ENCODE peak calls at places on chromosomes 5 and 9, in seven cellular contexts. B is chondrocyte; E is cardiac muscle cell; Y is CD4-positive, alpha-beta T cell; U is natural killer cell; S is thyroid gland; C is progenitor cell of endocrine pancreas. D is an unnamed sample.
A peak's percentile ranks its signal among the peaks of the same experiment; 100 is the strongest.

GRCh38 chr9:125696106-125696647 is 10.8 kb downstream of the MAPKAP1 start:
- DNase-seq in E (peak; percentile 54), C (no peak), S (no peak), Y (no peak), B (no peak), U (no peak), D (no peak)

GRCh38 chr9:29176231-29176630 is 1603.0 kb upstream of the C9orf72 start:
- DNase-seq in U (no peak), S (no peak), Y (no peak), C (no peak), E (no peak), B (no peak), D (no peak)

GRCh38 chr9:107286057-107286456 is 3.0 kb downstream of the RAD23B start:
- DNase-seq in S (no peak), C (no peak), U (no peak), B (no peak), E (peak; percentile 33), Y (no peak), D (no peak)

GRCh38 chr5:144203750-144204596 is 33.3 kb downstream of the KCTD16 start:
- DNase-seq in U (no peak), B (no peak), S (peak; percentile 44), Y (no peak), E (peak; percentile 84), C (peak; percentile 22), D (peak; percentile 48)

GRCh38 chr5:144187699-144188294 is 17.1 kb downstream of the KCTD16 start:
- DNase-seq in E (peak; percentile 95), S (peak; percentile 69), C (no peak), U (peak; percentile 68), B (no peak), Y (peak; percentile 74), D (no peak)

GRCh38 chr9:89605181-89606048 is 603 bp downstream of the GADD45G start:
- DNase-seq in B (no peak), C (peak; percentile 27), S (peak; percentile 77), E (peak; percentile 50), Y (peak; percentile 40), U (peak; percentile 45), D (peak; percentile 52)

GRCh38 chr5:36744041-36744677 is 132.4 kb upstream of the NIPBL start:
- DNase-seq in S (no peak), Y (no peak), E (no peak), U (no peak), C (no peak), B (no peak), D (no peak)

GRCh38 chr9:101026824-101027223 is 1.7 kb upstream of the PLPPR1 start:
- DNase-seq in B (no peak), E (peak; percentile 4), C (no peak), S (no peak), U (no peak), Y (no peak), D (no peak)

GRCh38 chr9:91494751-91495150 is 71.1 kb upstream of the NFIL3 start:
- DNase-seq in U (no peak), E (no peak), B (no peak), Y (no peak), C (no peak), S (no peak), D (no peak)

GRCh38 chr5:149886697-149887470 is 57.7 kb downstream of the PDE6A start:
- DNase-seq in E (peak; percentile 88), S (no peak), U (no peak), Y (no peak), C (no peak), B (no peak), D (no peak)

GRCh38 chr9:130110596-130111021 is 56.9 kb downstream of the GPR107 start:
- DNase-seq in S (no peak), U (no peak), B (no peak), Y (no peak), E (peak; percentile 41), C (no peak), D (no peak)

GRCh38 chr5:2748841-2749513 is 2.5 kb downstream of the IRX2 start:
- DNase-seq in E (no peak), Y (no peak), U (no peak), S (no peak), B (no peak), C (no peak), D (no peak)

GRCh38 chr5:2748180-2748840 is 3.2 kb downstream of the IRX2 start:
- DNase-seq in E (no peak), S (no peak), C (no peak), U (no peak), B (no peak), Y (no peak), D (no peak)

GRCh38 chr5:2744485-2744884 is 7.0 kb downstream of the IRX2 start:
- DNase-seq in C (no peak), E (no peak), U (no peak), S (no peak), Y (no peak), B (no peak), D (no peak)

GRCh38 chr5:2747372-2748179 is 3.9 kb downstream of the IRX2 start:
- DNase-seq in C (no peak), U (no peak), B (no peak), S (no peak), Y (no peak), E (no peak), D (no peak)

DNA sequence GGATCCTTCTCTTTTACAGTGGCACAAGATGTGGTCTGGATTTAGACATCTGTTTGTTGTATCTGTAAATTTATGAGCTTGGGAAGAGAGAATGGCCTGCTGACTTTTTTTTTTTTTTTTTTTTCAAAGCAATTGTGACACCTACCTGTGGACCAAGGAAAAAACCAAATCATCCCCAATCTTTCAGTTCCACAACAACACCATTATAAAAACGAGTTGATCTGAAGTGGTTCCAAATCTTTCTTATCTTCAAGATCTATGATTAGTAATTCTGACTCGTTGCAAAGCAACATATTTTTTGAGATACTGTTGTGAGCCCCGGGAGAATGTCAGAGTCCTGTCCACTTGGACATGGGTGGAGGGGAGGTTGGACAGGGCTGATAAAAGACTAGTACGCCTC is 4.8 kb downstream of the IRX2 start:
- DNase-seq in U (no peak), C (no peak), E (no peak), S (no peak), Y (no peak), B (no peak), D (no peak)
- TF ChIP-seq CTCF in U (no peak), C (no peak), E (no peak), S (no peak), Y (no peak), B (peak; percentile 52), D (no peak)

DNA sequence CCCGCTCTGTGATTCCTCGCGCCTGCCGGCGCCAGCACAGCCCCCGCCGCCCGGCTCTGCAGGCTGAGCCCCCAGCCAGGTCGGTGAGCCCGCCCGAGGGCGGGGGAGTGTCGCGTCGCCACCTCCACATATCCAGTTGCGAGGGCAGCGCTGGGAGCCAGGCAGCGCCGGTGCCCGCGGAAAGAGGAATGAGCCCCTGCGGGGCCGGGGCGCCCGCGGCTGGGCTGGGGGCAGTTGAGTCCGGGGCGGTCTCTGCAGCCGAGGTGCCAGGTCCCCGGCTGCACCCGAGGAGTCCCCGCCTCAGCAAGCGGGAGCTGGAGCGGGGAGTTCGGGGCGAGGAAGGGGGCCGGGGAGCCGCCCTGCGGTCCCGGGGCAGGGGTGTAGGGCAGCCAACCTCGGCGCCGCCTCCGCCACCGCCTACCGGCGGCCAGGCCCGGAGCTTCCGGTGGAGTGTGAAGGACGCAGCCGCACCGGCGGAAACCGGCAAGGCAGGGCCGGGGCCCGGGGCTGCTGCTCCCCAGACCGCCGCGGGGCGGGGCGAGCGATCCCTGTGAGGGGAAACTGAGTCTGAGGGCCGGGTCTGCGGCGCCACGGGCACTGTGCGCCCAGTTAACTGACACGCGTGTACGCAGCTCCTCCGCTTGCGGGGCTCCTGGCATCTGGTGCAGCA is 2.3 kb upstream of the TRAF1 start:
- DNase-seq in Y (peak; percentile 81), U (peak; percentile 77), B (no peak), C (peak; percentile 40), S (peak; percentile 77), E (peak; percentile 67), D (peak; percentile 67)
- TF ChIP-seq CTCF in Y (no peak), U (no peak), B (peak; percentile 53), C (peak; percentile 32), S (no peak), E (peak; percentile 19), D (peak; percentile 13)

GRCh38 chr5:172868924-172869565 is 35.0 kb downstream of the ERGIC1 start:
- DNase-seq in S (peak; percentile 94), E (peak; percentile 90), C (no peak), B (no peak), Y (no peak), U (no peak), D (no peak)
- TF ChIP-seq CTCF in S (no peak), E (peak; percentile 56), C (no peak), B (peak; percentile 75), Y (no peak), U (no peak), D (no peak)

DNA sequence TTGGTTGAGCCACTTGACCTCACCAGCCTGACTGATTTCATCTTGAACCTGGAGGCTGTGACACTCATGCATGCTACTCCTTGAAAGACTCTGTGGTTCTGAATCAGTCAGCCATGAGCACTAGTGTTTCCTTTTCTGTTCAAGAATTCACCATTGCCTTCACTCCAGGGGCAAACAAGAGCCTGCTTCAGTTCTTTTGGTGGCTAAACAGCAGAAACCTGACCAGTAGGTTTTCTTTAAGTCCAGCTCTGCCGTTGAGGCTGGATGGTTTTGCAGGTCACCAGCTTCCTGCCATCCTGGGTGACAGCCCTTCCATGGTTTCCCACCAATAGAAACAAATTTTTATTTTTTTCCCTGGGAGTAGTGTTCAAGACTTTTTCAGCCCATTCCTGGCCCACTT is 10.0 kb downstream of the NTRK2 start:
- DNase-seq in B (no peak), E (no peak), U (no peak), C (no peak), Y (no peak), S (peak; percentile 80), D (no peak)
- TF ChIP-seq CTCF in B (no peak), E (no peak), U (no peak), C (no peak), Y (no peak), S (no peak), D (no peak)

D was measured in glutamatergic neuron.